ENCODE peak calls at places on chromosomes 1 and 21, in six cellular contexts. T is A549; V is mesendoderm; W is transverse colon; L is tibial nerve; F is naive thymus-derived CD4-positive, alpha-beta T cell. J is an unnamed sample. For H3K4me1, the result is how much of the 10 kb centered on the place peaks cover.

GRCh38 chr1:48048064-48048463 is 50.9 kb upstream of the TRABD2B start:
- DNase-seq in T (no peak), V (no peak), W (no peak), L (no peak), F (no peak), J (no peak)

GRCh38 chr1:88562991-88563390 is 121.1 kb upstream of the PKN2 start:
- DNase-seq in T (no peak), V (no peak), W (no peak), L (no peak), F (no peak), J (no peak)

GRCh38 chr1:56872597-56872996 is 18.0 kb downstream of the C8A start:
- DNase-seq in T (no peak), V (no peak), W (no peak), L (no peak), F (no peak), J (no peak)

GRCh38 chr1:16720403-16721223 is 19.7 kb upstream of the RNU1-4 start:
- DNase-seq in T (no peak), V (no peak), W (peak), L (no peak), F (no peak), J (no peak)

GRCh38 chr1:112388436-112388835 is 7.6 kb upstream of the CTTNBP2NL start:
- DNase-seq in T (no peak), V (no peak), W (no peak), L (no peak), F (no peak), J (no peak)

GRCh38 chr1:239995281-239995680 is 96.4 kb upstream of the FMN2 start:
- DNase-seq in T (no peak), V (peak), W (no peak), L (no peak), F (no peak), J (no peak)

GRCh38 chr1:247840819-247841218 is 877 bp downstream of the OR11L1 start:
- DNase-seq in T (no peak), V (no peak), W (no peak), L (no peak), F (no peak), J (no peak)

GRCh38 chr21:36203603-36203889 is 46.9 kb downstream of the DOP1B start:
- DNase-seq in T (peak), V (peak), W (no peak), L (no peak), F (no peak), J (no peak)

GRCh38 chr1:198937231-198938031 is 298.6 kb downstream of the PTPRC start:
- DNase-seq in T (peak), V (peak), W (peak), L (peak), F (peak), J (peak)

GRCh38 chr1:9013824-9014223 is 12.4 kb downstream of the SLC2A7 start:
- DNase-seq in T (no peak), V (no peak), W (no peak), L (no peak), F (no peak), J (no peak)

GRCh38 chr1:8821084-8821483 is 3.6 kb upstream of the RERE start:
- DNase-seq in T (no peak), V (peak), W (no peak), L (no peak), F (no peak), J (no peak)

GRCh38 chr1:208485512-208485911 is 241.3 kb upstream of the PLXNA2 start:
- DNase-seq in T (no peak), V (no peak), W (no peak), L (no peak), F (no peak), J (no peak)

GRCh38 chr1:153630384-153630783 is 2.1 kb downstream of the S100A1 start:
- DNase-seq in T (no peak), V (no peak), W (no peak), L (no peak), F (no peak), J (no peak)

GRCh38 chr1:20120796-20121195 is 1.5 kb upstream of the PLA2G2D start:
- DNase-seq in T (no peak), V (no peak), W (no peak), L (no peak), F (no peak), J (no peak)

GRCh38 chr1:178310685-178311105 is 186.1 kb downstream of the CLEC20A start:
- DNase-seq in T (peak), V (peak), W (no peak), L (no peak), F (peak), J (no peak)

GRCh38 chr1:211932581-211933010 is 102.0 kb upstream of the LPGAT1 start:
- DNase-seq in T (no peak), V (peak), W (no peak), L (no peak), F (no peak), J (no peak)

GRCh38 chr1:43171312-43171875 is 696 bp downstream of the EBNA1BP2 start:
- DNase-seq in T (no peak), V (peak), W (no peak), L (no peak), F (no peak), J (no peak)

GRCh38 chr1:157403203-157403602 is 149.1 kb downstream of the FCRL5 start:
- DNase-seq in T (peak), V (peak), W (no peak), L (no peak), F (no peak), J (no peak)

GRCh38 chr1:152654110-152654509 is 9.1 kb upstream of the LCE2D start:
- DNase-seq in T (peak), V (peak), W (peak), L (no peak), F (peak), J (peak)

GRCh38 chr1:107572674-107573205 is 392.2 kb downstream of the VAV3 start:
- DNase-seq in T (peak), V (no peak), W (no peak), L (no peak), F (no peak), J (no peak)

GRCh38 chr1:41913025-41913424 is 5.7 kb downstream of the HIVEP3 start:
- DNase-seq in T (no peak), V (no peak), W (no peak), L (no peak), F (no peak), J (no peak)

GRCh38 chr1:12615916-12616708 is 1.9 kb downstream of the DHRS3 start:
- DNase-seq in T (peak), V (peak), W (peak), L (no peak), F (no peak), J (no peak)

GRCh38 chr1:50393522-50394120 is 29.6 kb downstream of the DMRTA2 start:
- DNase-seq in T (no peak), V (peak), W (no peak), L (no peak), F (no peak), J (no peak)
- H3K27ac ChIP-seq in T (no peak), V (peak), W (no peak), L (no peak), F (no peak), J (no peak)

GRCh38 chr1:13762642-13763041 is 62.7 kb downstream of the PRDM2 start:
- DNase-seq in T (no peak), V (no peak), W (no peak), L (no peak), F (no peak), J (no peak)
- H3K4me1 ChIP-seq in T (under half), V (under half), W (under half), L (half or more), F (under half), J (half or more)

DNA sequence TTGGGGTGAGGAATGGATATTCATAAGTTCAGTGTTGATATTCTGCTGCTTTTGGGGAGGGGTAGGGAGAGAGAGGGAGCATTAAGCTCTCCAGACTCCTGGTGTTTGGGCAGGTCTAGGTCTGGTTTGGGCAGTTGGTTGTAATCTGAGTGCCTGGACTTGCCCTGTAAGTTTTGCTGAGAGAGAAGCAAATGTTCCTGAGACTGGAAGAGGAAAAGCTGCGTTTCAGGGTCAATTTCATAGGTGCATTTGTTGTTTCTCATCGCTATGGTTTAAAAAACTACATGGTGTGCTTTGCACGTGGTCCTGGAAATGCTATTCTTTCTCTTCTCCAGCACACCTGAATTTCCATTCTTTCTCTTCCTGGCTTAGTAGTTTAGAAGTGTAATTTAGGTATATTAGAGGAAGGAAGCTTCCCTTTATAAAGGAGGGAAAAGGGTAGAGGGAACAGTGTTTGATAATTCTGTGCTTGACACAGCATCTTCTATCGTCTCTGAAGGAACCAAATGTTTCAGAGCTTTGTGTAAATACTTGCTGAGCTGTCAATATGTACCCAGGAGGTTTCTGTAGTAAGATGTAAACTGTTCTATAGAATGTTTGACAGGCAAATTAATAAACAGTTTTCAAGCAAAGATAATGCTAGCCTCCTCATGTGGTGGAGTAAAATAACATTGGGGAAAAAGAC is 6.3 kb downstream of the ARID1A start:
- DNase-seq in T (no peak), V (no peak), W (no peak), L (no peak), F (no peak), J (no peak)
- H3K4me3 ChIP-seq in T (no peak), V (no peak), W (no peak), L (no peak), F (peak), J (peak)

GRCh38 chr1:15066191-15066590 is 87.4 kb upstream of the TMEM51 start:
- DNase-seq in T (no peak), V (no peak), W (no peak), L (no peak), F (no peak), J (no peak)

GRCh38 chr1:15064217-15064929 is 89.2 kb upstream of the TMEM51 start:
- DNase-seq in T (no peak), V (no peak), W (no peak), L (no peak), F (no peak), J (no peak)

GRCh38 chr1:15065291-15065690 is 88.3 kb upstream of the TMEM51 start:
- DNase-seq in T (no peak), V (no peak), W (no peak), L (no peak), F (no peak), J (no peak)

GRCh38 chr1:15067148-15067547 is 86.4 kb upstream of the TMEM51 start:
- DNase-seq in T (no peak), V (no peak), W (no peak), L (no peak), F (no peak), J (no peak)

GRCh38 chr1:15065736-15066135 is 87.8 kb upstream of the TMEM51 start:
- DNase-seq in T (no peak), V (no peak), W (no peak), L (no peak), F (no peak), J (no peak)
- H3K27ac ChIP-seq in T (no peak), V (no peak), W (no peak), L (no peak), F (no peak), J (no peak)

GRCh38 chr1:44696789-44697188 is 22.3 kb downstream of the ARMH1 start:
- DNase-seq in T (no peak), V (no peak), W (no peak), L (no peak), F (peak), J (peak)
- H3K4me1 ChIP-seq in T (under half), V (under half), W (under half), L (under half), F (under half), J (under half)

DNA sequence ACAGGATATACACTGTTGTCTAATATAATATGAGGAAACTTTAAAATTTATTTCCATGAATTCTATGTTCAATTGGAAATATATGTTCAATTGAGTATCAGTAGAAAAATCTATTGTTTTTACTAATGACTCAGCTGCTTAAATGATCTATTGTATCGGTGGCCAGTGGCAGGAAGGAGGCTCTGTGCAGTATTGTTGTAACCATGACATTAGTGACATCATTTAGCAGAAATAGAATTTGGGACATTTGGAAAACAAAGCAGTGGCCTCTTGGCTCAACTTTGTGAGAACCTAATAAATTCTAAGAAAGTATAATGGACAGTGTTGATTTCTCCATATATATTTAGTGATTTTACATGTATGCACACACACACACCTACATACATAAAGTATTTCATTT is 257.4 kb downstream of the PDE4B start:
- DNase-seq in T (no peak), V (no peak), W (no peak), L (no peak), F (no peak), J (no peak)
- H3K4me3 ChIP-seq in T (no peak), V (no peak), W (no peak), L (no peak), F (no peak), J (no peak)

GRCh38 chr1:52692697-52693096 is 5.5 kb downstream of the COA7 start:
- DNase-seq in T (no peak), V (no peak), W (no peak), L (no peak), F (no peak), J (no peak)
- H3K27ac ChIP-seq in T (no peak), V (no peak), W (no peak), L (no peak), F (no peak), J (no peak)

DNA sequence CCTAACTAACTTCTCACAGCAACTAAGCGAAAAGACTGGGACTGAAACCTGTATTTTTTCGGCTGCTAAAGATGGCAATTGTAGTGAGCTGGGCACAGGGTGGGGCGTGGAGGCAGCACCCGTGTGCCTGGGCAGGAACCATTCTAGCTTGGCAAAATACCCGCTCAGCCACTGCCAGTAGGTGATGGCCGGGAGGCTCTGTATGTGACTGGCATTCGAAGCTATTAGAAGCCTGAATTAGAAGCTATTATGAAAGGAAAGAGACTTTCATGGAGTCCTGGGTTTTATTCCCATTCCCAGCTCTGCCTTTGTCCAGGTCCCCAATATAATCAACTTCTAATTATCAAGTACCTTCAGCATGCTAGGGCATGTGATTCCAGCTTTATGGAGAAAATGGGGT is 125.7 kb downstream of the KCNN3 start:
- DNase-seq in T (no peak), V (no peak), W (no peak), L (no peak), F (no peak), J (no peak)
- H3K4me1 ChIP-seq in T (under half), V (under half), W (under half), L (under half), F (under half), J (under half)

GRCh38 chr21:33019885-33020557 is 5.7 kb upstream of the OLIG2 start:
- DNase-seq in T (no peak), V (no peak), W (no peak), L (no peak), F (no peak), J (no peak)
- H3K4me3 ChIP-seq in T (no peak), V (no peak), W (no peak), L (no peak), F (peak), J (no peak)

GRCh38 chr1:229657993-229658755 is 32.1 kb downstream of the URB2 start:
- DNase-seq in T (no peak), V (no peak), W (no peak), L (no peak), F (no peak), J (no peak)
- H3K27ac ChIP-seq in T (no peak), V (no peak), W (no peak), L (no peak), F (no peak), J (no peak)

J was measured in CD4-positive, CD25-positive, alpha-beta regulatory T cell.